ENCODE peak calls at places on chromosomes 2 and 18, in seven cellular contexts. One of them, this sample, is unnamed.

GRCh38 chr2:220181158-220181557 is 553.7 kb downstream of the SLC4A3 start:
- DNase-seq in astrocyte of the cerebellum: no peak
- DNase-seq in adrenal gland: no peak
- DNase-seq in PC-9: no peak
- DNase-seq in cardiac fibroblast: no peak
- DNase-seq in uterus: no peak
- DNase-seq in neuronal stem cell: no peak
- DNase-seq in this sample: no peak

GRCh38 chr2:168948621-168949212 is 47.6 kb downstream of the G6PC2 start:
- DNase-seq in astrocyte of the cerebellum: no peak
- DNase-seq in adrenal gland: no peak
- DNase-seq in cardiac fibroblast: peak; percentile 30
- DNase-seq in neuronal stem cell: peak; percentile 4
- DNase-seq in uterus: no peak
- DNase-seq in PC-9: no peak
- DNase-seq in this sample: no peak

GRCh38 chr2:98308532-98308931 is 37.7 kb upstream of the CNGA3 start:
- DNase-seq in cardiac fibroblast: no peak
- DNase-seq in astrocyte of the cerebellum: no peak
- DNase-seq in neuronal stem cell: no peak
- DNase-seq in PC-9: no peak
- DNase-seq in uterus: no peak
- DNase-seq in adrenal gland: no peak
- DNase-seq in this sample: no peak

GRCh38 chr2:170814551-170815245 is 2.0 kb upstream of the GAD1 start:
- DNase-seq in neuronal stem cell: no peak
- DNase-seq in PC-9: no peak
- DNase-seq in astrocyte of the cerebellum: no peak
- DNase-seq in uterus: no peak
- DNase-seq in adrenal gland: no peak
- DNase-seq in cardiac fibroblast: no peak
- DNase-seq in this sample: no peak

GRCh38 chr2:220981926-220982325 is 590.2 kb downstream of the EPHA4 start:
- DNase-seq in PC-9: no peak
- DNase-seq in astrocyte of the cerebellum: no peak
- DNase-seq in neuronal stem cell: no peak
- DNase-seq in adrenal gland: no peak
- DNase-seq in cardiac fibroblast: no peak
- DNase-seq in uterus: no peak
- DNase-seq in this sample: no peak

GRCh38 chr18:25594351-25594750 is 242.4 kb upstream of the ZNF521 start:
- DNase-seq in PC-9: no peak
- DNase-seq in astrocyte of the cerebellum: no peak
- DNase-seq in adrenal gland: peak; percentile 23
- DNase-seq in cardiac fibroblast: no peak
- DNase-seq in neuronal stem cell: no peak
- DNase-seq in uterus: no peak
- DNase-seq in this sample: no peak

GRCh38 chr2:44759823-44760222 is 181.7 kb upstream of the SIX3 start:
- DNase-seq in cardiac fibroblast: peak; percentile 54
- DNase-seq in astrocyte of the cerebellum: no peak
- DNase-seq in neuronal stem cell: no peak
- DNase-seq in PC-9: no peak
- DNase-seq in uterus: no peak
- DNase-seq in adrenal gland: no peak
- DNase-seq in this sample: no peak

GRCh38 chr2:190533968-190534309 is 583 bp downstream of the NEMP2 start:
- DNase-seq in adrenal gland: peak; percentile 40
- DNase-seq in neuronal stem cell: no peak
- DNase-seq in cardiac fibroblast: no peak
- DNase-seq in astrocyte of the cerebellum: no peak
- DNase-seq in uterus: no peak
- DNase-seq in PC-9: no peak
- DNase-seq in this sample: no peak

GRCh38 chr18:23284629-23285028 is 149.3 kb downstream of the CABLES1 start:
- DNase-seq in astrocyte of the cerebellum: no peak
- DNase-seq in neuronal stem cell: no peak
- DNase-seq in uterus: no peak
- DNase-seq in cardiac fibroblast: no peak
- DNase-seq in PC-9: no peak
- DNase-seq in adrenal gland: no peak
- DNase-seq in this sample: no peak

DNA sequence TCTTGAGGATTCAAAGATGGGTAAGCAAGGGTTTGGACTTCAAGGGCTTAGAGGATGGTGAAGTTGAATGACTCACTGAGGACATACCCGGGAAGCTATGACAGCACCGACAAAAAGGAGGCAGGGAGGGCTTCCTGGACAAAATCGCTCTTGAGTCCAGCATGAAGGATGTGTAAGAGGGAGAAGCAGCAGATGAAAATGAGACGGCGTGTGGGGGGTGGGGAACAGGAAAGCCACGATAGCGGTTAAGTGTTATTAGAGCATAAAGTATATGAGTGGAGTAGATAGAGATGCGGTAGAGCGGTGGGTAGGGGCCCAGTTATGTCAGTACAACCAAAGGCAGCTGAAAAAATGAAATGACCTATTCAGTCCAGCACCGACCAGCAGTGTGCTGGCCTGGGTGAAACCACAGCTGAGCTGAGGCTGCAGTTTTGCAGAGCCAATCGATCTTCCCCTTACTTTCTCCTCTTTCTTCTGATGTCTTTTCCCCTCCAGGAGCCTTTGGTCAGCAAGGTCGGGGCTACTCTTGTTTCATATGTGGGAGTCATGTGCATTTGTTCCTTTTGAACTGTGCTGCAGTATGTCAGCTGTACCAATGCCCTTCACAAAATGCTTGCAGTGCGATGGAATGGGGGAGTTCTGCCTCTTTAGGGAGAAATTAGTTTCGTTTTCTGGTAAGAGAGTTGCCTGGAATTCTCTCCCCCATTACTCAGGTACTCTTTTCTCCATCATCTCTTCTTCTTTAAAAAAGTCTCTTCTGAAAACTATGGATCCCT is 2.0 kb upstream of the THUMPD2 start:
- DNase-seq in cardiac fibroblast: peak; percentile 7
- DNase-seq in adrenal gland: no peak
- DNase-seq in astrocyte of the cerebellum: no peak
- DNase-seq in uterus: peak; percentile 24
- DNase-seq in neuronal stem cell: no peak
- DNase-seq in PC-9: no peak
- DNase-seq in this sample: no peak
- H3K4me3 ChIP-seq in cardiac fibroblast: no peak overlapping the region
- H3K4me3 ChIP-seq in adrenal gland: no peak overlapping the region
- H3K4me3 ChIP-seq in astrocyte of the cerebellum: no peak overlapping the region
- H3K4me3 ChIP-seq in uterus: peak overlapping the region; percentile 6
- H3K4me3 ChIP-seq in neuronal stem cell: no peak overlapping the region
- H3K4me3 ChIP-seq in PC-9: no peak overlapping the region
- H3K4me3 ChIP-seq in this sample: peak overlapping the region; percentile 9

GRCh38 chr2:71889991-71890684 is 257.5 kb downstream of the CYP26B1 start:
- DNase-seq in uterus: no peak
- DNase-seq in neuronal stem cell: no peak
- DNase-seq in astrocyte of the cerebellum: peak; percentile 55
- DNase-seq in cardiac fibroblast: peak; percentile 93
- DNase-seq in adrenal gland: peak; percentile 53
- DNase-seq in PC-9: no peak
- DNase-seq in this sample: no peak
- H3K4me3 ChIP-seq in uterus: no peak overlapping the region
- H3K4me3 ChIP-seq in neuronal stem cell: no peak overlapping the region
- H3K4me3 ChIP-seq in astrocyte of the cerebellum: no peak overlapping the region
- H3K4me3 ChIP-seq in cardiac fibroblast: no peak overlapping the region
- H3K4me3 ChIP-seq in adrenal gland: no peak overlapping the region
- H3K4me3 ChIP-seq in PC-9: no peak overlapping the region
- H3K4me3 ChIP-seq in this sample: no peak overlapping the region

GRCh38 chr2:165876712-165877111 is 76.9 kb downstream of the TTC21B start:
- DNase-seq in uterus: no peak
- DNase-seq in PC-9: no peak
- DNase-seq in cardiac fibroblast: peak; percentile 18
- DNase-seq in astrocyte of the cerebellum: no peak
- DNase-seq in neuronal stem cell: no peak
- DNase-seq in adrenal gland: no peak
- DNase-seq in this sample: no peak

GRCh38 chr2:165877565-165878550 is 75.7 kb downstream of the TTC21B start:
- DNase-seq in adrenal gland: no peak
- DNase-seq in PC-9: no peak
- DNase-seq in astrocyte of the cerebellum: no peak
- DNase-seq in cardiac fibroblast: peak; percentile 68
- DNase-seq in uterus: no peak
- DNase-seq in neuronal stem cell: no peak
- DNase-seq in this sample: no peak

GRCh38 chr2:165876269-165876668 is 77.3 kb downstream of the TTC21B start:
- DNase-seq in PC-9: no peak
- DNase-seq in adrenal gland: no peak
- DNase-seq in neuronal stem cell: no peak
- DNase-seq in uterus: no peak
- DNase-seq in cardiac fibroblast: no peak
- DNase-seq in astrocyte of the cerebellum: no peak
- DNase-seq in this sample: no peak

GRCh38 chr2:165872101-165872791 is 78.2 kb upstream of the GALNT3 start:
- DNase-seq in cardiac fibroblast: no peak
- DNase-seq in uterus: no peak
- DNase-seq in PC-9: no peak
- DNase-seq in neuronal stem cell: no peak
- DNase-seq in astrocyte of the cerebellum: no peak
- DNase-seq in adrenal gland: no peak
- DNase-seq in this sample: no peak

DNA sequence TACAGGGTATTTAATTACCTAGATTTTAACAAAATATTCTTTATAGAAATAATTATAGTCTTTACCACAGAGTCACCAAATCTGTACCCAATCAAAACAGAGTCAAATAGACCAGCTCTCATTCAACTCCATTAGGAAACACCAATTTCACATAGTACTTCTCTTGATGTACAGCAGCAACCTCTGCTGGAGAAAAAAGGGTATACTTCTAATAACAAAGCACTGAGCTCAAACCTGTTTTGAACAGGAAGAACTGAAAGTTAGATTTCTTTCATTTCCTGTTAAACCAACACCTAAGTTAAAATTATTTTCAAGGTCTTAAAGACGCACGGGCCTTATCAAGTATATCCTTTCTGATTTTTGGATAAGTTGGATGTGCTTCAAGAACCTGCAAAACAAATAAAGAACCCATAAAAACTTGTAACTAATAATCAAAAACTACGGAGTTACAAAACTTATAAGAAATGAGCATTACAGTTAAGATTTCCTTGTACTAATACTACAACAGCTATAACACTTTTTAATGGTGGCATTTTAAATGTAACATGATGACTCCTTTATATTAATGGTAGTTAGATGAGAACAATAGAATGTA is 79.0 kb downstream of the TTC21B start:
- DNase-seq in uterus: no peak
- DNase-seq in cardiac fibroblast: peak; percentile 80
- DNase-seq in PC-9: no peak
- DNase-seq in neuronal stem cell: peak; percentile 32
- DNase-seq in astrocyte of the cerebellum: peak; percentile 73
- DNase-seq in adrenal gland: no peak
- DNase-seq in this sample: no peak
- H3K4me3 ChIP-seq in uterus: no peak overlapping the region
- H3K4me3 ChIP-seq in cardiac fibroblast: no peak overlapping the region
- H3K4me3 ChIP-seq in PC-9: no peak overlapping the region
- H3K4me3 ChIP-seq in neuronal stem cell: no peak overlapping the region
- H3K4me3 ChIP-seq in astrocyte of the cerebellum: no peak overlapping the region
- H3K4me3 ChIP-seq in adrenal gland: no peak overlapping the region
- H3K4me3 ChIP-seq in this sample: no peak overlapping the region

GRCh38 chr2:79717364-79718007 is 204.6 kb downstream of the CTNNA2 start:
- DNase-seq in PC-9: peak; percentile 27
- DNase-seq in neuronal stem cell: no peak
- DNase-seq in astrocyte of the cerebellum: peak; percentile 95
- DNase-seq in cardiac fibroblast: peak; percentile 7
- DNase-seq in adrenal gland: no peak
- DNase-seq in uterus: no peak
- DNase-seq in this sample: no peak
- H3K4me3 ChIP-seq in PC-9: no peak overlapping the region
- H3K4me3 ChIP-seq in neuronal stem cell: no peak overlapping the region
- H3K4me3 ChIP-seq in astrocyte of the cerebellum: no peak overlapping the region
- H3K4me3 ChIP-seq in cardiac fibroblast: no peak overlapping the region
- H3K4me3 ChIP-seq in adrenal gland: no peak overlapping the region
- H3K4me3 ChIP-seq in uterus: no peak overlapping the region
- H3K4me3 ChIP-seq in this sample: no peak overlapping the region

DNA sequence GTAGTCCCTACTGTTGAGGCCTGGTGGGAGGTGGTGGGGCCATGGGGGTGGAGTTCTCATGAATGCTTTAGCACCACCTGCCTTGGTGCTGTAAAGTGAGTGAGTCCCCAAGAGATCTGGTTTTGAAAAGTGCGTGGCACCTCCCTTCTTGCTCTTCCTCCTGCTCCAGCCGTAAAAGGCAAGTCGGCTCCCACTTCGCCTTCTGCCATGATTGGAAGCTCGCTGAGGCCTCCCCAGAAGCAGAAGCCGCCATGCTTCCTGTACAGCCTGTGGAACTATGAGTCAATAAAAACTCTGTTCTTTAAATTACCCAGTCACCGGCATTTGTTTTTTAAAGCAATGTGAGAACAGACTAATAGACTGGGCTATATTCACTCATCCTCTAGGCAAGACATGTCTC is 141.3 kb upstream of the ALKAL2 start:
- DNase-seq in uterus: no peak
- DNase-seq in cardiac fibroblast: no peak
- DNase-seq in PC-9: no peak
- DNase-seq in astrocyte of the cerebellum: no peak
- DNase-seq in adrenal gland: no peak
- DNase-seq in neuronal stem cell: no peak
- DNase-seq in this sample: no peak
- H3K4me3 ChIP-seq in uterus: no peak overlapping the region
- H3K4me3 ChIP-seq in cardiac fibroblast: no peak overlapping the region
- H3K4me3 ChIP-seq in PC-9: no peak overlapping the region
- H3K4me3 ChIP-seq in astrocyte of the cerebellum: no peak overlapping the region
- H3K4me3 ChIP-seq in adrenal gland: no peak overlapping the region
- H3K4me3 ChIP-seq in neuronal stem cell: no peak overlapping the region
- H3K4me3 ChIP-seq in this sample: no peak overlapping the region

DNA sequence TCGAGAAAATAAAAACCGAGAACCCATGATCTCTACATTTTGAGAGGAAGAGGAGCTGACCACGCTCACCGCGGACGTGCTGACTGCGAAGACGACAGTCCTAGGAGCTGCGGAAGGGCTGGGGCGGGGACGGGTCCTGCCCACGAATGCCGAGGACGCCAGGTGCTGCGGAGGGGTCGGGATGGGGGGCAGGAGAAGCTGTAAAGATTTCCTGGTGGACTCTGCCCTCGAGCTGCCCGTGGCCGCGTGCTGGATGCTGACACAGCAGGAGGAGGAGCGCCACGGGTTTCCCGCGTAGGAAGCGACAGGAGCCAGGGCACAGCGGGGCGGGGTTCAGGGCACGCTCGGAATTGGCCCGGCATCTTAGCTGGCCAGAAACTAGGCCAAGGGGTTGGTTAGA is 22.2 kb downstream of the ZSCAN30 start:
- DNase-seq in neuronal stem cell: no peak
- DNase-seq in cardiac fibroblast: no peak
- DNase-seq in PC-9: no peak
- DNase-seq in uterus: no peak
- DNase-seq in adrenal gland: peak; percentile 22
- DNase-seq in astrocyte of the cerebellum: no peak
- DNase-seq in this sample: peak; percentile 53
- H3K4me3 ChIP-seq in neuronal stem cell: no peak overlapping the region
- H3K4me3 ChIP-seq in cardiac fibroblast: peak overlapping the region; percentile 42
- H3K4me3 ChIP-seq in PC-9: no peak overlapping the region
- H3K4me3 ChIP-seq in uterus: peak overlapping the region; percentile 80
- H3K4me3 ChIP-seq in adrenal gland: peak overlapping the region; percentile 63
- H3K4me3 ChIP-seq in astrocyte of the cerebellum: peak overlapping the region; percentile 43
- H3K4me3 ChIP-seq in this sample: no peak overlapping the region